ENCODE peak calls at places on chromosomes 16 and 17, in nine cellular contexts. H is gastrocnemius medialis; I is COR-L47; Y is caudate nucleus; N is iPS DF 19.7; W is NCI-H460; V is effector CD4-positive, alpha-beta T cell; L is choroid plexus epithelial cell; S is neural progenitor cell. A is an unnamed sample.

GRCh38 chr17:47956818-47957590 is 679 bp downstream of the PRR15L start:
- DNase-seq in W (no peak), S (no peak), H (no peak), N (no peak), I (peak), Y (no peak), V (no peak), L (peak), A (no peak)

GRCh38 chr17:52653014-52653413 is 494.5 kb upstream of the CA10 start:
- DNase-seq in V (no peak), N (no peak), Y (no peak), W (no peak), L (no peak), I (no peak), S (no peak), H (no peak), A (no peak)

GRCh38 chr16:62829084-62829483 is 792.8 kb upstream of the CDH8 start:
- DNase-seq in V (no peak), I (no peak), L (no peak), S (no peak), W (no peak), N (no peak), Y (no peak), H (no peak), A (no peak)

GRCh38 chr16:67286441-67287235 is 7.3 kb downstream of the PLEKHG4 start:
- DNase-seq in Y (no peak), N (no peak), L (no peak), H (no peak), S (no peak), W (no peak), I (no peak), V (no peak), A (no peak)

GRCh38 chr16:68264128-68265077 is at the start of gene SLC7A6:
- DNase-seq in L (peak), Y (peak), I (peak), S (peak), N (no peak), W (peak), H (peak), V (peak), A (peak)

GRCh38 chr17:82041139-82041814 is 3.8 kb upstream of the DCXR start:
- DNase-seq in L (peak), W (no peak), H (no peak), I (no peak), S (no peak), N (no peak), V (no peak), Y (no peak), A (no peak)

GRCh38 chr17:6020376-6021010 is 49.7 kb upstream of the WSCD1 start:
- DNase-seq in H (no peak), Y (no peak), I (no peak), N (no peak), W (no peak), S (no peak), V (no peak), L (no peak), A (no peak)

GRCh38 chr16:56549744-56550385 is 15.0 kb upstream of the MT4 start:
- DNase-seq in V (no peak), Y (no peak), W (no peak), L (peak), N (no peak), I (no peak), S (no peak), H (no peak), A (no peak)